ENCODE peak calls at places on chromosomes 2 and 18, in ten cellular contexts. G, X, E, S, V, P, L, U, Q and O are unnamed samples.

GRCh38 chr2:117621330-117621729 is 193.2 kb upstream of the DDX18 start:
- DNase-seq in S (no peak), Q (no peak), L (no peak), X (peak; percentile 1), U (no peak), G (no peak), P (no peak), E (no peak), V (no peak), O (no peak)

GRCh38 chr2:207863345-207863744 is 93.6 kb upstream of the FZD5 start:
- DNase-seq in Q (no peak), P (no peak), S (no peak), G (no peak), U (no peak), L (no peak), E (no peak), X (no peak), V (no peak), O (no peak)

GRCh38 chr2:219476605-219477578 is 21.8 kb upstream of the GMPPA start:
- DNase-seq in Q (no peak), V (no peak), L (no peak), E (no peak), X (no peak), S (no peak), G (no peak), P (no peak), U (no peak), O (no peak)

GRCh38 chr2:209331291-209331844 is 92.5 kb upstream of the MAP2 start:
- DNase-seq in G (no peak), Q (peak; percentile 31), L (no peak), U (no peak), X (peak; percentile 60), V (no peak), S (peak; percentile 51), E (peak; percentile 60), P (no peak), O (peak; percentile 16)

GRCh38 chr18:74281011-74281638 is 10.6 kb downstream of the CYB5A start:
- DNase-seq in V (no peak), P (no peak), L (no peak), E (no peak), S (no peak), X (no peak), U (no peak), G (no peak), Q (peak; percentile 8), O (peak; percentile 91)

GRCh38 chr2:24579053-24579803 is 88.2 kb downstream of the NCOA1 start:
- DNase-seq in G (no peak), X (no peak), Q (no peak), S (no peak), V (no peak), L (no peak), E (no peak), U (no peak), P (no peak), O (no peak)

GRCh38 chr2:212596688-212597087 is 58.1 kb upstream of the ERBB4 start:
- DNase-seq in L (no peak), E (no peak), G (no peak), U (no peak), S (no peak), V (no peak), P (no peak), Q (no peak), X (no peak), O (no peak)

GRCh38 chr2:236177604-236177966 is 9.4 kb upstream of the GBX2 start:
- DNase-seq in U (no peak), G (no peak), L (no peak), P (no peak), V (no peak), X (peak; percentile 10), S (peak; percentile 2), E (peak; percentile 51), Q (no peak), O (no peak)

GRCh38 chr2:231371430-231372054 is 24.0 kb upstream of the B3GNT7 start:
- DNase-seq in X (no peak), S (no peak), U (no peak), L (peak; percentile 69), P (no peak), V (no peak), Q (peak; percentile 80), G (no peak), E (no peak), O (no peak)

GRCh38 chr2:37324536-37324785 is 172 bp downstream of the PRKD3 start:
- DNase-seq in X (no peak), Q (no peak), S (peak; percentile 87), E (peak; percentile 87), G (peak; percentile 20), V (no peak), P (no peak), U (no peak), L (peak; percentile 65), O (no peak)

GRCh38 chr18:58792086-58792485 is 72.6 kb upstream of the ZNF532 start:
- DNase-seq in X (no peak), P (no peak), L (no peak), G (no peak), V (no peak), E (no peak), U (no peak), S (no peak), Q (no peak), O (no peak)

GRCh38 chr2:167844714-167845530 is 402.5 kb downstream of the STK39 start:
- DNase-seq in P (no peak), Q (no peak), E (no peak), S (peak; percentile 69), U (no peak), L (no peak), G (no peak), X (peak; percentile 74), V (no peak), O (peak; percentile 85)

GRCh38 chr2:98730053-98730850 is 680 bp downstream of the MGAT4A start:
- DNase-seq in G (no peak), V (no peak), U (peak; percentile 43), L (peak; percentile 59), S (no peak), Q (peak; percentile 74), X (peak; percentile 74), E (no peak), P (peak; percentile 18), O (peak; percentile 83)

GRCh38 chr18:68764016-68764415 is 33.9 kb upstream of the CCDC102B start:
- DNase-seq in U (no peak), G (no peak), E (no peak), P (no peak), L (no peak), V (no peak), Q (no peak), X (no peak), S (no peak), O (no peak)

GRCh38 chr2:96340493-96341414 is 5.2 kb downstream of the NCAPH start:
- DNase-seq in Q (no peak), X (no peak), L (no peak), S (no peak), E (no peak), V (no peak), G (no peak), U (no peak), P (no peak), O (no peak)

GRCh38 chr2:121155502-121156056 is 129.4 kb downstream of the TFCP2L1 start:
- DNase-seq in P (no peak), Q (no peak), E (no peak), X (no peak), S (no peak), V (no peak), G (no peak), L (no peak), U (no peak), O (peak; percentile 96)

GRCh38 chr2:234556848-234557573 is 60.1 kb upstream of the ARL4C start:
- DNase-seq in S (no peak), Q (no peak), E (no peak), X (no peak), U (no peak), L (no peak), G (no peak), P (no peak), V (no peak), O (peak; percentile 13)

GRCh38 chr18:49399003-49399402 is 61.4 kb downstream of the DYM start:
- DNase-seq in P (no peak), X (no peak), L (no peak), E (peak; percentile 35), V (no peak), Q (peak; percentile 44), S (no peak), U (no peak), G (no peak), O (no peak)

GRCh38 chr2:233766416-233766815 is 6.3 kb downstream of the UGT1A1 start:
- DNase-seq in X (no peak), G (no peak), S (no peak), V (no peak), P (no peak), L (no peak), E (no peak), Q (no peak), U (no peak), O (no peak)

GRCh38 chr18:44803019-44803650 is 122.4 kb downstream of the SETBP1 start:
- DNase-seq in L (no peak), E (peak; percentile 42), G (no peak), Q (no peak), P (no peak), V (no peak), S (no peak), U (no peak), X (no peak), O (peak; percentile 85)

GRCh38 chr2:203492965-203493364 is 42.1 kb downstream of the RAPH1 start:
- DNase-seq in P (no peak), Q (no peak), L (no peak), S (no peak), G (no peak), U (no peak), E (peak; percentile 19), X (no peak), V (no peak), O (no peak)